ENCODE peak calls at places on chromosomes 7 and 10, in ten cellular contexts. G is stimulated activated CD4-positive, alpha-beta T cell treated with anti-CD3 and anti-CD28 coated beads, Interleukin-15, amount 100 ng/mL, for 1 hour; V is fibroblast of the aortic adventitia; Y is CD8-positive, alpha-beta T cell; N is mucosa of descending colon; O is amniotic stem cell; Q is activated gamma-delta T cell treated with anti-CD3 and anti-CD28 coated beads, Interleukin-2, amount 50 U/mL, for 16 hours; F is activated effector memory CD4-positive, alpha-beta T cell treated with Interleukin-2 at 50 U/mL for 16 hours; U is NCI-H524; L is HT-29. X is an unnamed sample.

GRCh38 chr7:158618745-158619140 is 31.1 kb upstream of the PTPRN2 start:
- DNase-seq in G (no peak), V (no peak), Y (no peak), N (no peak), O (no peak), Q (no peak), F (no peak), U (no peak), L (no peak), X (no peak)

GRCh38 chr10:102645741-102646609 is 1.7 kb downstream of the TRIM8 start:
- DNase-seq in G (peak), V (peak), Y (peak), N (peak), O (peak), Q (peak), F (peak), U (no peak), L (peak), X (no peak)

GRCh38 chr10:130750441-130750840 is 561.1 kb downstream of the TCERG1L start:
- DNase-seq in G (no peak), V (no peak), Y (no peak), N (no peak), O (no peak), Q (no peak), F (no peak), U (no peak), L (no peak), X (no peak)

GRCh38 chr7:128094111-128094570 is 62.9 kb upstream of the LRRC4 start:
- DNase-seq in G (no peak), V (no peak), Y (no peak), N (no peak), O (no peak), Q (no peak), F (no peak), U (no peak), L (no peak), X (no peak)

GRCh38 chr7:123351027-123351426 is 151.3 kb upstream of the SLC13A1 start:
- DNase-seq in G (no peak), V (no peak), Y (no peak), N (no peak), O (no peak), Q (no peak), F (no peak), U (no peak), L (no peak), X (no peak)

GRCh38 chr7:112103246-112103645 is 103.0 kb downstream of the DOCK4 start:
- DNase-seq in G (no peak), V (no peak), Y (no peak), N (no peak), O (no peak), Q (no peak), F (no peak), U (no peak), L (no peak), X (no peak)

GRCh38 chr10:103692421-103693069 is 162.8 kb downstream of the SH3PXD2A start:
- DNase-seq in G (no peak), V (no peak), Y (no peak), N (peak), O (no peak), Q (no peak), F (no peak), U (no peak), L (no peak), X (no peak)

GRCh38 chr10:99775850-99776249 is 6.6 kb upstream of the ABCC2 start:
- DNase-seq in G (no peak), V (peak), Y (no peak), N (no peak), O (peak), Q (no peak), F (no peak), U (no peak), L (peak), X (peak)

GRCh38 chr7:82413237-82413636 is 30.3 kb downstream of the CACNA2D1 start:
- DNase-seq in G (no peak), V (peak), Y (no peak), N (no peak), O (no peak), Q (no peak), F (no peak), U (no peak), L (no peak), X (no peak)